ENCODE peak calls at places on chromosomes 3 and 15, in seven cellular contexts. X is nephron progenitor cell; D is uterus; P is SK-N-DZ; R is neural crest cell; Q is H4; U is stimulated activated CD4-positive, alpha-beta T cell treated with anti-CD3 and anti-CD28 coated beads, Interleukin-4, amount 100 ng/mL, for 48 hours. Z is an unnamed sample.

GRCh38 chr3:150771600-150771999 is 8.6 kb upstream of the SIAH2 start:
- DNase-seq in Q (no peak), R (no peak), U (no peak), X (no peak), P (peak), D (no peak), Z (no peak)

GRCh38 chr3:24506966-24507775 is 12.5 kb upstream of the THRB start:
- DNase-seq in U (no peak), P (no peak), Q (no peak), D (no peak), X (no peak), R (no peak), Z (no peak)

GRCh38 chr3:194269610-194270145 is 81.5 kb downstream of the CPN2 start:
- DNase-seq in Q (peak), D (peak), X (peak), R (no peak), U (no peak), P (no peak), Z (no peak)

GRCh38 chr3:67558429-67558828 is 96.0 kb downstream of the SUCLG2 start:
- DNase-seq in P (no peak), R (no peak), X (no peak), U (no peak), Q (no peak), D (peak), Z (no peak)

GRCh38 chr15:20353966-20354883 is 187.4 kb downstream of the GOLGA6L6 start:
- DNase-seq in U (no peak), D (no peak), X (no peak), P (no peak), R (no peak), Q (no peak), Z (no peak)

GRCh38 chr15:100732359-100733055 is 130.1 kb downstream of the ASB7 start:
- DNase-seq in Q (no peak), D (no peak), U (no peak), P (no peak), R (no peak), X (no peak), Z (no peak)

GRCh38 chr3:171883893-171884279 is 40.7 kb downstream of the TMEM212 start:
- DNase-seq in X (no peak), R (no peak), Q (no peak), U (no peak), D (no peak), P (no peak), Z (no peak)

GRCh38 chr15:61228025-61228901 is 839 bp downstream of the RORA start:
- DNase-seq in Q (no peak), X (peak), R (peak), D (peak), P (peak), U (no peak), Z (peak)

GRCh38 chr3:98770261-98771039 is 7.3 kb downstream of the ST3GAL6 start:
- DNase-seq in R (peak), D (no peak), Q (no peak), U (no peak), X (no peak), P (no peak), Z (no peak)

GRCh38 chr15:64193971-64194370 is 31.1 kb upstream of the PPIB start:
- DNase-seq in X (no peak), R (no peak), Q (no peak), P (no peak), D (no peak), U (no peak), Z (no peak)

GRCh38 chr3:174776123-174776522 is 83.0 kb upstream of the NAALADL2 start:
- DNase-seq in X (no peak), R (no peak), Q (peak), D (no peak), U (no peak), P (no peak), Z (no peak)

GRCh38 chr3:72894941-72895552 is 7.2 kb downstream of the GXYLT2 start:
- DNase-seq in P (no peak), R (no peak), X (no peak), U (no peak), Q (no peak), D (no peak), Z (no peak)

GRCh38 chr3:32276279-32276841 is 37.9 kb downstream of the CMTM8 start:
- DNase-seq in P (no peak), D (no peak), Q (peak), U (no peak), R (no peak), X (no peak), Z (no peak)

GRCh38 chr3:43707998-43708397 is 17.3 kb downstream of the ABHD5 start:
- DNase-seq in D (no peak), R (no peak), X (no peak), P (no peak), U (no peak), Q (peak), Z (no peak)

GRCh38 chr3:10635446-10636076 is 130.2 kb upstream of the ATP2B2 start:
- DNase-seq in D (no peak), U (no peak), R (no peak), P (no peak), X (no peak), Q (no peak), Z (no peak)

GRCh38 chr15:66294932-66295235 is 1.5 kb downstream of the DIS3L start:
- DNase-seq in P (peak), R (no peak), U (no peak), Q (no peak), X (no peak), D (no peak), Z (no peak)

GRCh38 chr3:124424396-124424795 is 305.9 kb upstream of the UMPS start:
- DNase-seq in D (no peak), R (no peak), U (no peak), Q (no peak), X (no peak), P (no peak), Z (no peak)

GRCh38 chr3:197730200-197730599 is 6.5 kb downstream of the RUBCN start:
- DNase-seq in R (no peak), P (no peak), U (no peak), Q (peak), X (no peak), D (no peak), Z (no peak)

GRCh38 chr3:172903642-172904041 is 153.1 kb downstream of the ECT2 start:
- DNase-seq in U (no peak), P (no peak), D (no peak), R (no peak), Q (no peak), X (no peak), Z (no peak)

GRCh38 chr3:43638594-43639447 is 17.0 kb upstream of the ANO10 start:
- DNase-seq in R (no peak), P (no peak), X (no peak), Q (peak), D (no peak), U (no peak), Z (no peak)

GRCh38 chr3:57808961-57809608 is 53.0 kb downstream of the SLMAP start:
- DNase-seq in P (no peak), R (no peak), Q (no peak), X (no peak), D (no peak), U (no peak), Z (no peak)

GRCh38 chr3:7953449-7954015 is 548.1 kb upstream of the LMCD1 start:
- DNase-seq in R (no peak), U (no peak), D (no peak), P (no peak), Q (no peak), X (no peak), Z (no peak)

GRCh38 chr15:91696981-91697380 is 156.5 kb upstream of the SLCO3A1 start:
- DNase-seq in X (no peak), Q (no peak), P (no peak), U (no peak), R (no peak), D (no peak), Z (no peak)

GRCh38 chr3:194133661-194134230 is 2.2 kb upstream of the HES1 start:
- DNase-seq in R (peak), P (peak), X (peak), D (peak), Q (peak), U (no peak), Z (peak)

GRCh38 chr15:77034620-77035467 is 36.1 kb downstream of the TSPAN3 start:
- DNase-seq in P (no peak), D (no peak), R (peak), Q (no peak), U (no peak), X (peak), Z (no peak)

GRCh38 chr3:53482227-53482626 is 12.2 kb upstream of the CACNA1D start:
- DNase-seq in X (no peak), D (no peak), P (no peak), R (no peak), U (no peak), Q (no peak), Z (no peak)

GRCh38 chr3:14319654-14320182 is 82.7 kb upstream of the SLC6A6 start:
- DNase-seq in P (peak), D (no peak), X (peak), U (no peak), R (peak), Q (peak), Z (peak)

GRCh38 chr15:61281328-61281727 is 52.2 kb upstream of the RORA start:
- DNase-seq in R (no peak), U (no peak), D (no peak), P (no peak), Q (no peak), X (no peak), Z (no peak)

GRCh38 chr15:42650208-42651066 is 75.0 kb downstream of the STARD9 start:
- DNase-seq in Q (peak), R (peak), D (peak), X (peak), U (peak), P (peak), Z (peak)

GRCh38 chr3:4426261-4426781 is 40.7 kb downstream of the SUMF1 start:
- DNase-seq in P (no peak), R (no peak), D (no peak), Q (no peak), X (no peak), U (no peak), Z (no peak)

GRCh38 chr3:157127831-157128767 is 31.8 kb downstream of the CCNL1 start:
- DNase-seq in P (peak), U (peak), X (no peak), Q (peak), D (peak), R (no peak), Z (no peak)

GRCh38 chr3:181912384-181912783 is 200.7 kb downstream of the SOX2 start:
- DNase-seq in X (no peak), Q (no peak), R (no peak), D (no peak), P (no peak), U (no peak), Z (no peak)

GRCh38 chr15:67097893-67098740 is 32.7 kb downstream of the SMAD3 start:
- DNase-seq in R (no peak), P (no peak), X (no peak), U (no peak), Q (peak), D (no peak), Z (no peak)

GRCh38 chr3:154701055-154701454 is 271.1 kb upstream of the GPR149 start:
- DNase-seq in X (no peak), P (no peak), Q (no peak), D (no peak), R (no peak), U (no peak), Z (no peak)

Z was measured in neuronal stem cell.